ENCODE peak calls at places on chromosomes 13 and 19, in six cellular contexts. F, H, J, N, T and G are unnamed samples.

GRCh38 chr19:29806098-29806866 is 5.5 kb upstream of the CCNE1 start:
- DNase-seq in F (no peak), H (no peak), J (no peak), N (no peak), T (no peak), G (no peak)

GRCh38 chr13:50685491-50685890 is 158.0 kb downstream of the DLEU7 start:
- DNase-seq in F (peak), H (peak), J (no peak), N (no peak), T (peak), G (peak)

GRCh38 chr19:5314012-5314906 is 26.4 kb downstream of the PTPRS start:
- DNase-seq in F (no peak), H (no peak), J (no peak), N (no peak), T (no peak), G (no peak)

GRCh38 chr13:78102121-78102677 is 183.6 kb upstream of the EDNRB start:
- DNase-seq in F (peak), H (peak), J (no peak), N (no peak), T (peak), G (no peak)

GRCh38 chr13:44259045-44260042 is 114.3 kb upstream of the SERP2 start:
- DNase-seq in F (no peak), H (peak), J (peak), N (no peak), T (no peak), G (no peak)

GRCh38 chr13:95276119-95276505 is 25.1 kb downstream of the ABCC4 start:
- DNase-seq in F (no peak), H (no peak), J (no peak), N (no peak), T (no peak), G (no peak)

GRCh38 chr19:19232231-19232630 is 20.5 kb downstream of the NCAN start:
- DNase-seq in F (no peak), H (no peak), J (no peak), N (no peak), T (no peak), G (no peak)

GRCh38 chr13:87677334-87678234 is 6.4 kb downstream of the SLITRK5 start:
- DNase-seq in F (no peak), H (peak), J (peak), N (no peak), T (no peak), G (no peak)

GRCh38 chr19:56508282-56508778 is 675 bp downstream of the ZNF471 start:
- DNase-seq in F (no peak), H (no peak), J (no peak), N (no peak), T (no peak), G (peak)

GRCh38 chr19:7010722-7011593 is 10.3 kb downstream of the MBD3L2B start:
- DNase-seq in F (no peak), H (no peak), J (no peak), N (no peak), T (no peak), G (no peak)

GRCh38 chr13:42876270-42876714 is 94.9 kb downstream of the FAM216B start:
- DNase-seq in F (no peak), H (no peak), J (no peak), N (no peak), T (no peak), G (no peak)

GRCh38 chr13:20332361-20333096 is 100.4 kb upstream of the GJB6 start:
- DNase-seq in F (no peak), H (no peak), J (no peak), N (peak), T (no peak), G (no peak)

GRCh38 chr19:35618857-35619256 is 6.3 kb downstream of the HAUS5 start:
- DNase-seq in F (no peak), H (no peak), J (no peak), N (no peak), T (no peak), G (no peak)
- TF ChIP-seq CTCF in F (no peak), H (no peak), J (no peak), N (no peak), T (no peak), G (no peak)

DNA sequence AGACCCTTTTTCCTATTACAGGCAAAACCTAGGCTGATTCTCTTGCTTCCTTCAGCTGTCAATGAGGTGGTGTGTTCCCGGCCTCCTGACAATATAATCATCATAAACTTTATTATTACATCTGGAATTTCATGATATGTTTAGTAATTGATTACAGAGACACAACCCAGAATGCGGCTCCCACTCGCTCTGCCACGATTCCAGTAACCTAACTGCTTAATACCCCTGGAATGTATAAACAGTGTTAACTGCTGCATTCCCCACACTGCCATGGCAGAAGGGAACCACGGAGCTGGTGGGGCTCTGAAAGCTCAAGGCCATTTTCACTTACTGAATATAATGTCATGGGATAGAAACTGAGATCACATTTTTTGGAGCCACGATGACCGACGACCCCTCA is 17.1 kb downstream of the TSHZ3 start:
- DNase-seq in F (no peak), H (no peak), J (no peak), N (no peak), T (no peak), G (no peak)
- H3K27ac ChIP-seq in F (no peak), H (peak), J (no peak), N (peak), T (peak), G (peak)

GRCh38 chr19:54014920-54015560 is 23.6 kb downstream of the CACNG6 start:
- DNase-seq in F (no peak), H (no peak), J (no peak), N (no peak), T (no peak), G (no peak)
- TF ChIP-seq CTCF in F (no peak), H (no peak), J (no peak), N (no peak), T (no peak), G (no peak)

DNA sequence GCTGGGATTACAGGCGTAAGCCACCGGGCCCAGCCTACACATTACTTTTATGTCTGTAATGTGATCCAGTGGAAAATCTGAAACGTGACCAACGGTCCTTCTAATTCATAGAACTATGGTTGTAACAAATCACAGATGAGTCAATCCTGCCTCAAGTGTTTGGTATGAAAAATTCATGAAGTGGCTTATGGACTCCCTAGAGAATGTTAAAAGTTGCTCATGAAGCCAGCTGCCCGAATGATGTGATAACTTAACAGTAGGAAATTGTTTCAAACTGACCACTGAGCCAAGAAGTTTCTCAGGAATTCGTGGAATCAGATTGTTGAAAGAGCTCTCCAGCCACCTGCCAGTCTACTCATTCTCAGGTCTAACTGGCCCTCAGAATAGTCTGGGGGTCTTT is 59.4 kb upstream of the FARP1 start:
- DNase-seq in F (no peak), H (no peak), J (no peak), N (no peak), T (no peak), G (no peak)
- H3K27ac ChIP-seq in F (no peak), H (no peak), J (no peak), N (no peak), T (no peak), G (no peak)